ENCODE peak calls at places on chromosomes 2 and 18, in four cellular contexts. M is A549, A is K562, B is HepG2. O is an unnamed sample.

GRCh38 chr2:15584767-15585469 is 6.8 kb upstream of the DDX1 start:
- DNase-seq in M (no peak), A (no peak), B (no peak), O (no peak)

GRCh38 chr2:170454471-170455372 is 260.4 kb upstream of the SP5 start:
- DNase-seq in M (no peak), A (no peak), B (no peak), O (no peak)

GRCh38 chr18:75074196-75075015 is 134.5 kb downstream of the PTGR3 start:
- DNase-seq in M (no peak), A (no peak), B (no peak), O (no peak)

GRCh38 chr2:241001413-241002274 is 3.2 kb downstream of the SNED1 start:
- DNase-seq in M (no peak), A (no peak), B (no peak), O (no peak)

GRCh38 chr18:47345291-47345690 is 93.8 kb upstream of the SKOR2 start:
- DNase-seq in M (no peak), A (no peak), B (no peak), O (no peak)

GRCh38 chr18:55088561-55088960 is 129.3 kb upstream of the CCDC68 start:
- DNase-seq in M (no peak), A (no peak), B (no peak), O (no peak)

GRCh38 chr2:138021154-138021553 is 56.9 kb downstream of the HNMT start:
- DNase-seq in M (no peak), A (no peak), B (no peak), O (no peak)

GRCh38 chr2:14301331-14301730 is 331.2 kb upstream of the LRATD1 start:
- DNase-seq in M (no peak), A (no peak), B (no peak), O (no peak)

GRCh38 chr2:5696741-5697521 is 4.7 kb downstream of the SOX11 start:
- DNase-seq in M (no peak), A (no peak), B (no peak), O (peak; percentile 42)

GRCh38 chr2:144495227-144495933 is 24.5 kb downstream of the ZEB2 start:
- DNase-seq in M (no peak), A (no peak), B (no peak), O (no peak)

GRCh38 chr2:144334551-144334950 is 185.4 kb downstream of the ZEB2 start:
- DNase-seq in M (no peak), A (no peak), B (no peak), O (no peak)

GRCh38 chr2:69512446-69512845 is 75.2 kb upstream of the NFU1 start:
- DNase-seq in M (no peak), A (no peak), B (no peak), O (no peak)

GRCh38 chr2:18924905-18925691 is 335.7 kb upstream of the NT5C1B start:
- DNase-seq in M (no peak), A (no peak), B (no peak), O (no peak)

GRCh38 chr2:64699712-64700111 is 46.0 kb upstream of the SERTAD2 start:
- DNase-seq in M (peak; percentile 48), A (peak; percentile 19), B (no peak), O (peak; percentile 19)

GRCh38 chr2:200575957-200576356 is 9.9 kb upstream of the AOX1 start:
- DNase-seq in M (no peak), A (no peak), B (no peak), O (no peak)

GRCh38 chr2:102080451-102081054 is 62.0 kb upstream of the IL1R1 start:
- DNase-seq in M (no peak), A (no peak), B (no peak), O (no peak)

GRCh38 chr2:191012845-191013616 is 940 bp downstream of the STAT1 start:
- DNase-seq in M (no peak), A (no peak), B (peak; percentile 31), O (no peak)

GRCh38 chr2:23418490-23418911 is 33.5 kb downstream of the KLHL29 start:
- DNase-seq in M (no peak), A (no peak), B (no peak), O (no peak)

GRCh38 chr2:232330068-232330999 is 48.2 kb upstream of the ALPP start:
- DNase-seq in M (no peak), A (no peak), B (no peak), O (peak; percentile 55)
- TF ChIP-seq JUN in M (no peak), A (no peak), B (no peak), O (no peak)

DNA sequence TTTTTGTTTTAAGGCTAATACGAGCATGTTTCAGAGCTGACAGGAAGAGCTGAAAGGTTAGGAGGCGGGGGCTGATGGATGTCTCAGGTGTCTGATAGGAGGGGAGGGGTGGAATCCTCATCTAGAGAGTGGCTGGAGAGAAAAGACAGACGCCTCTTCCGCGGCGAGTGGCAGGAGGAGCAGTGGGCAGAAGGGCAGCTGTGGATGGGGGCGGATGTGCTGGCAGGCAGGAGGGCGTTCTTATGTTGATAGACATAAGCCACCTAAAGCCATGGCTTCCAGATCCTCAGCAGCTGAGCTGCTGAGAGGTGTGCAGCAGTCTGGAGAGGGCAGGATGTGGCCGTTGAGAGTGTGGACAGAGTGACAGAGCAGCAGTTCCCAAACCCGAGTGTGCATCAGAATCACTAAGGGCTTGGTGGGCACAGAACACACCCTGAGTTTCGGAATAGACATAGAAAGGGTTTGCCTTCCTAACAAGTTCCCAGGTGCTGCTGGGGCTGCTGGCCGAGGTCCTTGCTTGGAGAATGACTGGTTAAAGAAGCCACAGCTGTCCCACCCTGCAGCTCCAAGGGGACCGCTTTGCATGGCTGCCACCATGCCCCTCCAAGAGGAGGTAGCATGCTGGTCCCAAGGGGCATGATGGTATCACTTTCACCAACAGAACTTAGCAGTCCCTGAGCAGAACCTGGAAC is 3.0 kb upstream of the ITM2C start:
- DNase-seq in M (no peak), A (no peak), B (no peak), O (peak; percentile 56)
- TF ChIP-seq JUN in M (no peak), A (no peak), B (no peak), O (no peak)

DNA sequence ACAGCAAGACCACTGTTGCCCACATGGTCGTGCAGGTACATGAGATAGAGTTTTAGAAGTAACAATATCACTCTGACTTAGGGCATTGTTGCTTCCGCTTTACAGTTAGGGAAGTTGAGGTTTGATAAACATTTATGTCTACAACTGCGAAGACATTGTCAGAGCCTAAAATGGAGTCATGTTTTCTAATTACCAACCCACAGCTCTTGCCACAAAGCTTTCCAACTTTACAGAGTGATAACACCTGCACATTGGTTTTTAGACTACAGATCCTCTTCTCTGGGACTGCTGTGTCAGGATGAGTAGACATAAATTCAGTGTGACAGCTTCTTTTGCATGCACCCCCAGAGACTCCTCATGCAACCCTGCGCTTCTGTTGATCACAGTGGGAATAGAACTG is 119.0 kb downstream of the FEZ2 start:
- DNase-seq in M (no peak), A (peak; percentile 12), B (no peak), O (no peak)
- TF ChIP-seq JUN in M (no peak), A (no peak), B (no peak), O (no peak)

GRCh38 chr2:38296381-38296780 is 80.7 kb downstream of the ATL2 start:
- DNase-seq in M (no peak), A (no peak), B (no peak), O (no peak)
- TF ChIP-seq JUN in M (no peak), A (no peak), B (no peak), O (no peak)

O was measured in WTC11.